ENCODE peak calls at places on chromosomes 11 and 22, in eight cellular contexts. N is suprapubic skin, C is stomach, O is endothelial cell of umbilical vein, V is GM23338, A is GM12878, R is transverse colon, K is breast epithelium. D is an unnamed sample.

GRCh38 chr11:129611661-129612566 is 203.7 kb upstream of the TMEM45B start:
- DNase-seq in K (no peak), C (no peak), O (no peak), A (no peak), R (no peak), V (no peak), N (no peak), D (no peak)

GRCh38 chr11:57491371-57492061 is 24.0 kb downstream of the SLC43A1 start:
- DNase-seq in N (no peak), V (peak), R (peak), K (no peak), C (peak), A (no peak), O (peak), D (no peak)

GRCh38 chr11:117205211-117205818 is 6.1 kb downstream of the TAGLN start:
- DNase-seq in R (no peak), O (no peak), N (no peak), C (no peak), K (peak), V (no peak), A (no peak), D (no peak)

GRCh38 chr22:31278643-31279326 is 13.5 kb downstream of the PIK3IP1 start:
- DNase-seq in A (no peak), K (peak), O (no peak), C (peak), N (no peak), V (no peak), R (no peak), D (no peak)

GRCh38 chr22:30036656-30037055 is 43.6 kb upstream of the HORMAD2 start:
- DNase-seq in R (no peak), C (no peak), K (no peak), O (no peak), A (no peak), N (no peak), V (no peak), D (no peak)

GRCh38 chr11:128574576-128575011 is 12.8 kb downstream of the ETS1 start:
- DNase-seq in C (no peak), K (no peak), O (peak), A (no peak), V (no peak), N (no peak), R (no peak), D (no peak)

GRCh38 chr22:45640291-45640940 is 31.2 kb upstream of the ATXN10 start:
- DNase-seq in O (no peak), R (no peak), N (no peak), A (no peak), V (no peak), C (no peak), K (no peak), D (no peak)

GRCh38 chr11:108008656-108009496 is at the start of gene CUL5:
- DNase-seq in K (peak), A (peak), R (peak), O (peak), C (peak), V (peak), N (peak), D (peak)

GRCh38 chr11:44133335-44133946 is 38.0 kb downstream of the EXT2 start:
- DNase-seq in O (peak), R (no peak), A (no peak), V (peak), N (no peak), K (no peak), C (no peak), D (no peak)

GRCh38 chr11:118211006-118211405 is 13.8 kb downstream of the JAML start:
- DNase-seq in N (no peak), V (peak), C (no peak), A (no peak), R (no peak), O (no peak), K (peak), D (no peak)

GRCh38 chr11:64809781-64810241 is 540 bp downstream of the MEN1 start:
- DNase-seq in V (peak), N (no peak), A (no peak), R (peak), K (no peak), C (peak), O (no peak), D (no peak)

GRCh38 chr11:134034496-134035381 is 34.1 kb upstream of the JAM3 start:
- DNase-seq in A (no peak), K (peak), O (no peak), N (no peak), V (no peak), C (peak), R (no peak), D (no peak)

GRCh38 chr11:9565822-9566560 is 7.5 kb upstream of the WEE1 start:
- DNase-seq in V (peak), N (no peak), K (peak), O (peak), R (peak), A (peak), C (peak), D (peak)

GRCh38 chr22:36331912-36332622 is 55.7 kb downstream of the MYH9 start:
- DNase-seq in O (peak), N (no peak), V (no peak), K (no peak), C (peak), R (peak), A (peak), D (peak)

GRCh38 chr11:63804259-63804658 is 9.0 kb upstream of the SPINDOC start:
- DNase-seq in O (no peak), R (peak), N (no peak), C (peak), A (no peak), K (peak), V (no peak), D (no peak)

GRCh38 chr22:42676059-42676607 is 26.9 kb upstream of the CYB5R3 start:
- DNase-seq in K (no peak), N (no peak), R (no peak), V (no peak), C (no peak), O (peak), A (no peak), D (no peak)

GRCh38 chr11:118042791-118043190 is 34.1 kb upstream of the TMPRSS4 start:
- DNase-seq in K (no peak), C (no peak), V (no peak), A (no peak), O (no peak), N (no peak), R (no peak), D (no peak)

GRCh38 chr11:61516675-61517516 is 8.3 kb downstream of the LRRC10B start:
- DNase-seq in A (no peak), O (peak), V (peak), C (peak), N (no peak), K (no peak), R (no peak), D (no peak)

GRCh38 chr11:69280994-69281393 is 13.0 kb upstream of the MYEOV start:
- DNase-seq in O (no peak), A (no peak), V (no peak), C (peak), R (no peak), N (no peak), K (no peak), D (no peak)

GRCh38 chr11:35682230-35683195 is 19.9 kb downstream of the TRIM44 start:
- DNase-seq in V (peak), C (no peak), K (no peak), A (no peak), O (peak), R (peak), N (no peak), D (no peak)

GRCh38 chr11:130209944-130210854 is 50.6 kb downstream of the ST14 start:
- DNase-seq in V (no peak), A (no peak), O (no peak), R (peak), K (peak), N (no peak), C (peak), D (no peak)

GRCh38 chr22:17359501-17359900 is 9.8 kb upstream of the CECR2 start:
- DNase-seq in C (no peak), R (no peak), K (no peak), A (no peak), V (no peak), N (no peak), O (no peak), D (peak)

GRCh38 chr22:38398609-38399401 is 56.2 kb downstream of the KCNJ4 start:
- DNase-seq in K (peak), N (peak), O (peak), V (peak), A (no peak), C (peak), R (peak), D (peak)

GRCh38 chr11:28615542-28615941 is 507.4 kb downstream of the METTL15 start:
- DNase-seq in V (no peak), C (no peak), A (no peak), O (no peak), R (no peak), K (no peak), N (no peak), D (no peak)

GRCh38 chr11:84468255-84468654 is 1158.9 kb downstream of the DLG2 start:
- DNase-seq in K (no peak), N (no peak), R (no peak), V (no peak), A (no peak), C (no peak), O (no peak), D (no peak)

GRCh38 chr11:64767344-64768299 is 7.8 kb upstream of the PYGM start:
- DNase-seq in O (peak), N (peak), C (peak), V (peak), A (no peak), K (peak), R (peak), D (no peak)

GRCh38 chr11:128524172-128524571 is 63.2 kb downstream of the ETS1 start:
- DNase-seq in N (no peak), C (no peak), K (no peak), V (no peak), O (no peak), R (no peak), A (no peak), D (no peak)

GRCh38 chr11:131235328-131236298 is 134.8 kb upstream of the NTM start:
- DNase-seq in C (no peak), R (no peak), K (no peak), V (peak), A (no peak), O (no peak), N (no peak), D (no peak)

GRCh38 chr11:33716236-33716635 is 15.6 kb upstream of the C11orf91 start:
- DNase-seq in R (no peak), N (no peak), A (no peak), O (peak), V (peak), K (peak), C (no peak), D (peak)

GRCh38 chr11:94858012-94858705 is 90.0 kb downstream of the AMOTL1 start:
- DNase-seq in K (no peak), C (no peak), R (no peak), O (no peak), A (no peak), N (no peak), V (no peak), D (no peak)

GRCh38 chr11:23359297-23359696 is 499.0 kb upstream of the CCDC179 start:
- DNase-seq in R (peak), A (no peak), C (no peak), K (no peak), N (no peak), O (peak), V (no peak), D (no peak)

GRCh38 chr11:78715639-78716311 is 141.1 kb upstream of the NARS2 start:
- DNase-seq in A (no peak), R (peak), C (peak), O (peak), V (peak), N (no peak), K (no peak), D (peak)

GRCh38 chr11:12865871-12866595 is 143.1 kb upstream of the RASSF10 start:
- DNase-seq in R (no peak), O (no peak), K (no peak), A (no peak), V (no peak), C (no peak), N (no peak), D (no peak)

GRCh38 chr11:12867531-12867930 is 141.6 kb upstream of the RASSF10 start:
- DNase-seq in N (no peak), O (no peak), K (no peak), A (no peak), V (no peak), R (no peak), C (no peak), D (no peak)

GRCh38 chr11:12863605-12864121 is 145.5 kb upstream of the RASSF10 start:
- DNase-seq in R (no peak), N (no peak), O (no peak), K (no peak), C (no peak), V (no peak), A (no peak), D (no peak)

GRCh38 chr11:12862761-12863469 is 146.2 kb upstream of the RASSF10 start:
- DNase-seq in N (no peak), V (peak), R (peak), A (no peak), C (no peak), O (peak), K (no peak), D (no peak)

GRCh38 chr11:12864316-12865156 is 144.6 kb upstream of the RASSF10 start:
- DNase-seq in V (peak), R (no peak), O (peak), A (no peak), C (peak), N (no peak), K (no peak), D (no peak)
- TF ChIP-seq POLR2AphosphoS5 in V (no peak), R (peak), O (no peak), A (no peak), C (peak), N (peak), K (no peak), D (no peak)

DNA sequence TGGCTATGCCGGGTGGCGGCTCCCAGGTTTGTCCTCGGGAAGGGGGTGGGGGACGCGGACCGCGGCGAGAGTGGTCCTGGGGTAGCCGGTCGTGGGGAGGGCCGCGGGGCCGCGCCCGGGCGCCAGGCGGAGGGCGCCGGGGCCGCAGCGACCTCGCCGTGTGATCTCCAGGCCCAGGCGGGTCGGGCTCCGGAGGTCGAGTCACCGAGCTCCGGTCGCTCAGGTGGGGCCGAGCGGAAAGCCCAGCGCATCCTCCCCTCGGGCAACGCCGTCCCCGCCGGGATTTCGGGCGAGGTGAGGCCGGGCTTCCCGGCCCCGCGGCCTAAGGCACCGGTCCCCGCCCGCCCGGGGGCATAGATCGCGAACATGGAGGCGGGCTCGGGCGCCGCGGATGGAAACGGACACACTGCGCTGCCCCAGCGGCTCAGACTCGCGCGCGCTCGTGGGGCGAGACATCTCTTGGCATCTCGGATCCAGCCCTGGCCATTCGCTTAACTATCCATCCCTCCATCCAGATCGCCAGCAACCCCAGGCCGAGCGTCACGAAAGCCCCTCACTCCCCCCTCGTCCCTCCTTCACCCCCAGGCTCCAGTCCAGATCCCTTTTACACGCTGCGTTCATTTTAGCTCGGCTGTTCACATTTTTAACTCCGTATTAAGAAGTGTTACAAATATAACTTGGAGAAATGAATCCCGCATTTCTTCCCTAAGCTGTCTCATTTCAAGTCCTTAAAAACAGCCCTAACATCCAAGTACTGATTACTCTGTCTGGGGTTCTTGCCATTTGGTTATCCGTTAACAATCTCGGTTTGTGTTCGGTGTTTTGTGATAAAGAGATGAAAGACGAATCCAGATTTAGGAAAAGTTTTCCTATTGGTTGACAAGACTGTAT is 460 bp downstream of the ZC3H12C start:
- DNase-seq in R (peak), C (peak), A (no peak), V (peak), K (no peak), N (peak), O (peak), D (no peak)
- H3K4me3 ChIP-seq in R (peak), C (peak), A (peak), V (peak), K (peak), N (peak), O (peak), D (peak)

GRCh38 chr22:21686634-21687393 is 21.0 kb downstream of the PPIL2 start:
- DNase-seq in O (no peak), A (no peak), V (no peak), C (no peak), N (no peak), R (no peak), K (no peak), D (no peak)

GRCh38 chr22:21684492-21685163 is 18.8 kb downstream of the PPIL2 start:
- DNase-seq in C (no peak), O (no peak), K (no peak), A (no peak), N (no peak), V (no peak), R (no peak), D (no peak)

GRCh38 chr22:21683401-21683811 is 17.6 kb downstream of the PPIL2 start:
- DNase-seq in K (no peak), R (no peak), O (no peak), N (no peak), A (no peak), V (no peak), C (no peak), D (no peak)

GRCh38 chr22:21686193-21686608 is 20.4 kb downstream of the PPIL2 start:
- DNase-seq in R (no peak), V (no peak), A (no peak), K (no peak), N (no peak), O (no peak), C (no peak), D (no peak)

GRCh38 chr22:21685164-21685513 is 19.3 kb downstream of the PPIL2 start:
- DNase-seq in V (no peak), N (no peak), A (no peak), R (no peak), C (no peak), K (no peak), O (no peak), D (no peak)
- TF ChIP-seq POLR2AphosphoS5 in V (no peak), N (no peak), A (no peak), R (no peak), C (no peak), K (no peak), O (no peak), D (no peak)

DNA sequence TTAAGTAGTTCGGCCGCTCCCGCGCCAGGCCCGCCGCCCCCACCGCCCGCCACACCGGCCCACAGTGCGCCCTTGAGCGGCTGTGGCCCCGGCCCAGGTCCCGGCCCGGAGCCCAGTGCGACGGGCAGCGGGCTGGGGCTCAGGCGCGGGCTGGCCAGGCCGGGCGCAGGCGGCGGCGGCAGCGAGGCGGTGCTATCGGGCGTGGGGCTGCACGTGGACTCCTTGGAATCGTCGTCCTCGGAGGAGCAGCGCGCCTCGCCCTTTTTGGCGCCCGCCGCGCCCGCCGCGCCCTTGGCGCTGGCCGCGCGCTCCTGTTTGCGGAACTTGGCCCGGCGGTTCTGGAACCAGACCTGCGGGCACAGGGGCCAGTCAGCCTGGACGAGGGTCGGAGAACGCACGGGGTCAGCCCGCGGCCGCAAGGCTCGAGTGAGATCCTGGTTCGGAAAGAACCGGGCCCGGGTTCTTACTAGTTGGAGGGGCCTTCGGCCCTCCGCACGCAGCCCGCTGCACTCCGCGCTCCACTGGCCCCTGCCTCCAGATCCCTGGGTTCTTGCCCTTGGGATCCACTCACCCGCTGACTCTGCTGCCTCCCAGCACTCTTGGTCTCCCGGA is 4.0 kb downstream of the PHOX2A start:
- DNase-seq in C (peak), R (peak), N (peak), O (no peak), A (no peak), V (peak), K (no peak), D (peak)
- H3K4me3 ChIP-seq in C (peak), R (no peak), N (peak), O (no peak), A (no peak), V (peak), K (peak), D (no peak)

D was measured in HL-60.